ENCODE peak calls at places on chromosome 12, in seven cellular contexts. B is heart left ventricle; K is PC-3; L is colonic mucosa; H is choroid plexus epithelial cell; Y is RPMI8226; O is effector CD4-positive, alpha-beta T cell. U is an unnamed sample.

GRCh38 chr12:67651380-67651695 is 2.8 kb downstream of the DYRK2 start:
- DNase-seq in B (no peak), K (peak), L (peak), H (peak), Y (peak), O (peak), U (peak)

GRCh38 chr12:105109465-105110212 is 2.1 kb downstream of the WASHC4 start:
- DNase-seq in B (no peak), K (peak), L (no peak), H (peak), Y (peak), O (no peak), U (peak)

GRCh38 chr12:65634626-65635331 is 189.5 kb upstream of the HMGA2 start:
- DNase-seq in B (no peak), K (peak), L (no peak), H (peak), Y (no peak), O (no peak), U (peak)

GRCh38 chr12:65200007-65200665 is 30.8 kb downstream of the LEMD3 start:
- DNase-seq in B (no peak), K (no peak), L (no peak), H (peak), Y (no peak), O (no peak), U (peak)

GRCh38 chr12:131365821-131366260 is 345.0 kb upstream of the SFSWAP start:
- DNase-seq in B (no peak), K (no peak), L (no peak), H (no peak), Y (no peak), O (no peak), U (no peak)

GRCh38 chr12:113805201-113805600 is 160.9 kb downstream of the RBM19 start:
- DNase-seq in B (no peak), K (no peak), L (no peak), H (no peak), Y (no peak), O (no peak), U (no peak)

GRCh38 chr12:47652491-47653234 is 53.2 kb downstream of the RPAP3 start:
- DNase-seq in B (no peak), K (no peak), L (peak), H (peak), Y (no peak), O (no peak), U (no peak)

GRCh38 chr12:85874064-85874463 is at the start of gene NTS:
- DNase-seq in B (no peak), K (peak), L (no peak), H (peak), Y (peak), O (no peak), U (no peak)

GRCh38 chr12:21336656-21337055 is 1.9 kb upstream of the SLCO1A2 start:
- DNase-seq in B (no peak), K (no peak), L (no peak), H (no peak), Y (no peak), O (no peak), U (no peak)

GRCh38 chr12:90090929-90091651 is 382.5 kb upstream of the ATP2B1 start:
- DNase-seq in B (peak), K (peak), L (peak), H (peak), Y (no peak), O (no peak), U (peak)

GRCh38 chr12:168763-169525 is 45.0 kb downstream of the SLC6A12 start:
- DNase-seq in B (no peak), K (no peak), L (no peak), H (peak), Y (no peak), O (no peak), U (peak)

GRCh38 chr12:49515266-49515665 is 23.6 kb upstream of the KCNH3 start:
- DNase-seq in B (no peak), K (peak), L (no peak), H (peak), Y (no peak), O (no peak), U (peak)

GRCh38 chr12:120738252-120739030 is 12.8 kb downstream of the ACADS start:
- DNase-seq in B (no peak), K (no peak), L (no peak), H (no peak), Y (no peak), O (no peak), U (no peak)

GRCh38 chr12:98868076-98868475 is 223.0 kb downstream of the APAF1 start:
- DNase-seq in B (no peak), K (no peak), L (no peak), H (no peak), Y (no peak), O (no peak), U (no peak)

GRCh38 chr12:46660276-46660675 is 165.5 kb downstream of the SLC38A4 start:
- DNase-seq in B (no peak), K (no peak), L (no peak), H (peak), Y (no peak), O (no peak), U (peak)

GRCh38 chr12:102957339-102958050 is at the start of gene ASCL1:
- DNase-seq in B (no peak), K (no peak), L (no peak), H (peak), Y (no peak), O (no peak), U (peak)

GRCh38 chr12:122135437-122136031 is 38.5 kb downstream of the IL31 start:
- DNase-seq in B (no peak), K (no peak), L (no peak), H (no peak), Y (no peak), O (no peak), U (no peak)

GRCh38 chr12:88308825-88309224 is 166.7 kb downstream of the TMTC3 start:
- DNase-seq in B (no peak), K (peak), L (no peak), H (peak), Y (no peak), O (no peak), U (peak)

GRCh38 chr12:49201595-49202295 is 12.9 kb upstream of the TUBA1A start:
- DNase-seq in B (peak), K (peak), L (no peak), H (peak), Y (peak), O (no peak), U (peak)

GRCh38 chr12:54374555-54375257 is 9.8 kb downstream of the ZNF385A start:
- DNase-seq in B (peak), K (no peak), L (no peak), H (no peak), Y (peak), O (no peak), U (no peak)

GRCh38 chr12:53046655-53047220 is 3.1 kb upstream of the TNS2 start:
- DNase-seq in B (peak), K (no peak), L (peak), H (peak), Y (peak), O (no peak), U (peak)

GRCh38 chr12:57008113-57008687 is 1.9 kb upstream of the ZBTB39 start:
- DNase-seq in B (no peak), K (peak), L (no peak), H (peak), Y (peak), O (no peak), U (peak)

GRCh38 chr12:76341436-76342030 is 6.7 kb downstream of the BBS10 start:
- DNase-seq in B (no peak), K (peak), L (no peak), H (peak), Y (no peak), O (no peak), U (peak)